ENCODE peak calls at places on chromosome 7, in nine cellular contexts. K, B, P, F, E, T, S, Q and U are unnamed samples.

GRCh38 chr7:112449353-112449752 is 907 bp upstream of the IFRD1 start:
- DNase-seq in K (no peak), B (peak; percentile 48), P (no peak), F (peak; percentile 32), E (no peak), T (no peak), S (no peak), Q (peak; percentile 55), U (peak; percentile 32)

GRCh38 chr7:78296689-78297371 is 498.3 kb downstream of the PHTF2 start:
- DNase-seq in K (no peak), B (no peak), P (no peak), F (no peak), E (no peak), T (no peak), S (no peak), Q (peak; percentile 13), U (no peak)

GRCh38 chr7:22488643-22489462 is 11.1 kb downstream of the STEAP1B start:
- DNase-seq in K (peak; percentile 33), B (peak; percentile 76), P (peak; percentile 79), F (no peak), E (peak; percentile 37), T (peak; percentile 72), S (peak; percentile 54), Q (peak; percentile 74), U (peak; percentile 27)

GRCh38 chr7:117873056-117873932 is at the start of gene CTTNBP2:
- DNase-seq in K (peak; percentile 63), B (peak; percentile 31), P (peak; percentile 89), F (no peak), E (no peak), T (peak; percentile 60), S (peak; percentile 45), Q (peak; percentile 47), U (peak; percentile 57)

GRCh38 chr7:144606231-144606630 is 202.7 kb upstream of the NOBOX start:
- DNase-seq in K (no peak), B (no peak), P (no peak), F (no peak), E (no peak), T (no peak), S (no peak), Q (no peak), U (no peak)

GRCh38 chr7:82625377-82625776 is 181.8 kb upstream of the CACNA2D1 start:
- DNase-seq in K (no peak), B (no peak), P (no peak), F (no peak), E (no peak), T (no peak), S (no peak), Q (no peak), U (no peak)

GRCh38 chr7:114783413-114783812 is 138.5 kb upstream of the MDFIC start:
- DNase-seq in K (no peak), B (no peak), P (no peak), F (no peak), E (no peak), T (no peak), S (no peak), Q (no peak), U (no peak)

GRCh38 chr7:75662579-75663301 is 76.0 kb downstream of the HIP1 start:
- DNase-seq in K (no peak), B (no peak), P (no peak), F (no peak), E (peak; percentile 66), T (no peak), S (no peak), Q (peak; percentile 38), U (no peak)

GRCh38 chr7:80884511-80885195 is 34.2 kb downstream of the SEMA3C start:
- DNase-seq in K (no peak), B (no peak), P (no peak), F (no peak), E (no peak), T (peak; percentile 51), S (no peak), Q (no peak), U (no peak)

GRCh38 chr7:121544726-121545125 is 148.6 kb upstream of the FAM3C start:
- DNase-seq in K (no peak), B (no peak), P (no peak), F (no peak), E (no peak), T (peak; percentile 88), S (no peak), Q (no peak), U (peak; percentile 4)

GRCh38 chr7:9324513-9324912 is 891.1 kb downstream of the NXPH1 start:
- DNase-seq in K (no peak), B (no peak), P (no peak), F (no peak), E (no peak), T (no peak), S (no peak), Q (no peak), U (no peak)

DNA sequence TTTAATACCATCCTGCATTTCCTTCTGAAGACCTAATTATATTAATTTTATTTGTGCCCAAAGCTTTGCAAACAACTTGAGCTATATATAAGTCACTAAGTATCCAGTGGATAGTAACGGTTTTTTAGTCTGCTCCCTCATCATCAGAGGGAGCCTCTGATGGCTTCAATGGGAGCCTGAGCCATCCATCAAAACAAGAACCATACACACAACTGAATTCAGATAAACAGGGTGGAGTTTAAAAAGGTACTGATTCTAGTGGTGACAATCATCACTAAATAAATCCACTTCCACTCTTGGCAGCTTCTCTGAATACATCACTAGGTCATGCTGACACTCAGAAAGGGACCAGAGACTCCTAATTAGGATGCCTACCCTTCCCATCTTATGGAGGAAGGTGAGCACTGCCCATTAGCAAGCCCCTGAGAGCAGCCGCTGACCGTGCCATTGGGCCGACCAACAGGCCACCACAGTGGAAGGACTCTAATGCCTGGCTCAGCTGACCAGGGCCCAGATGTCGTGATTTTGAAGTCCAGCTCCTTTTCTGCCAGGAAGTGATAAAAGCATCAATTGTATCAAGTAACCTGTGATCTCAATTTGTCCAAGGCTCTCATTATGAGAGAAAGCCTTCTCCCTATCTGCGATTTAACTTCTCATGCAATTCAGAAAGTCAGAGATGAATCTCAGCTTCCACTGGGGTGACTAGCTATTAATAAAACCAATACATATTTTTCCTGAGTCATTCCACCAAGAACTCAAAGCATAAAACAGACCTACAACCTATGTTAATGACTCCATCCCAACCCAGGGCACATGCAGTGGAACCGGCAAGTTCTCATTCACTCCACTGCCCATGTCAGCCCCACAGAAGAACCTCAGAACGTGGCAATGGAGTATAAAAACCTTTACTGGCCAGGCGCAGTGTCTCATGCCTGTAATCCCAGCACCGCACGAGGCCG is 13.1 kb downstream of the VOPP1 start:
- DNase-seq in K (no peak), B (no peak), P (no peak), F (no peak), E (no peak), T (no peak), S (no peak), Q (no peak), U (no peak)
- H3K4me3 ChIP-seq in K (no peak overlapping the region), B (no peak overlapping the region), P (no peak overlapping the region), F (no peak overlapping the region), E (peak overlapping the region; percentile 1), T (no peak overlapping the region), S (no peak overlapping the region), Q (no peak overlapping the region), U (no peak overlapping the region)

GRCh38 chr7:157990878-157991250 is 596.8 kb downstream of the PTPRN2 start:
- DNase-seq in K (no peak), B (no peak), P (no peak), F (no peak), E (no peak), T (no peak), S (no peak), Q (no peak), U (no peak)

GRCh38 chr7:157991761-157992160 is 595.9 kb downstream of the PTPRN2 start:
- DNase-seq in K (no peak), B (no peak), P (no peak), F (no peak), E (no peak), T (no peak), S (no peak), Q (no peak), U (no peak)

GRCh38 chr7:157989611-157990010 is 598.0 kb downstream of the PTPRN2 start:
- DNase-seq in K (no peak), B (no peak), P (no peak), F (no peak), E (no peak), T (no peak), S (no peak), Q (no peak), U (no peak)

GRCh38 chr7:157991351-157991750 is 596.3 kb downstream of the PTPRN2 start:
- DNase-seq in K (no peak), B (no peak), P (no peak), F (no peak), E (no peak), T (no peak), S (no peak), Q (peak; percentile 18), U (no peak)

DNA sequence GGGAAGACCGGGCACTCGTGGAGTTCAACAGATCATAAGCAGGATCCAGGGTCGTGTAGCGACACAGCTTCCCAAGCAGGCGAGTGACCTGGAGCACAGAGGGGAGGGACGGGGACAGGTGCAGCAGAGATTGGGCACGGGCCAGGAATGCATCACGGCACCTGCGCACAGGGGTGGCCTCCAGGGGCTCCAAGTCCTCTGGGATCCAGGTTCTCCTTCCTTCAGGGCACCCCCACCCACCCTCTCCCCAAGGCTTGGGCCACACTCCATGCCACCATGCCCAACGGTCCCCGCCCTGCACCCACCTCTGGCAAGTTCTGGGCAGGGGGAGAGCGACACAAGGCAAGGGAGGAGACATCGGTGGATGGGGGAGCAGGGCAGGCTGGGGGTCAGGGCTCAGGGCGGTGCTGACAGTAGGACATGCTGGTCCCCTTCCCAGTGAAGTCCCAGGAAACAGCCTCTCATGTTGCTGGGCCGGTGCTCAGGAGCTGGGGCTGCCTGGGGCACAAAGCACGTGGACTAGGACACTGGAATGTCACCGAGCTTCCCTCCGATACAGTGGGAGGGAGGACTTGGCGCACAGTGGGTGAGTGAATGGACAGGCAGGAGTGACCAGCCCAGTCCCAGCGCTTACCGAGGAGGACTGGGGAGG is 597.3 kb downstream of the PTPRN2 start:
- DNase-seq in K (no peak), B (no peak), P (no peak), F (no peak), E (no peak), T (no peak), S (no peak), Q (no peak), U (no peak)
- H3K9me3 ChIP-seq in K (no peaks in the 10 kb centered on the region), B (no peaks in the 10 kb centered on the region), P (no peaks in the 10 kb centered on the region), F (no peaks in the 10 kb centered on the region), E (no peaks in the 10 kb centered on the region), T (no peaks in the 10 kb centered on the region), S (no peaks in the 10 kb centered on the region), Q (no peaks in the 10 kb centered on the region), U (no peaks in the 10 kb centered on the region)

DNA sequence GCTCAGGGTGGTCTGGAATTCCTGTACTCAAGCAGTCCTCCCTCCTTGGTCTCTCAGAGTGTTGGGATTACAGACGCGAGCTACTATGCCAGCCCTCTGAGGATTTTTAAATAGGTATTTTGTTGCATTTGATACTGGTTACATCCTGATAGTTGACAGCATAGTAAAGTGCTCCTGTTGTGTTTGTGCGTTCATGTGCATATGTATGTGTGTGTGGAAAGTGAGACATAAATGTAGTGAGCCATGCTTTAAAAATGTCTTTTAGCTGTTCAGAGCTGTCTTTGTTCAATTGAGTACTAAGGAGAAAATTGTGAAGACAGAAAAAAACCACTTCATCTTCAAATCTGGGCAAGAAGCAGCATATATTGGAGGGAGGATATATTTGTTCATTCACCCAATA is 27.8 kb downstream of the ZNRF2 start:
- DNase-seq in K (no peak), B (no peak), P (no peak), F (no peak), E (no peak), T (no peak), S (no peak), Q (no peak), U (no peak)
- H3K27me3 ChIP-seq in K (no peaks in the 10 kb centered on the region), B (no peaks in the 10 kb centered on the region), P (no peaks in the 10 kb centered on the region), F (no peaks in the 10 kb centered on the region), E (no peaks in the 10 kb centered on the region), T (no peaks in the 10 kb centered on the region), S (no peaks in the 10 kb centered on the region), Q (no peaks in the 10 kb centered on the region), U (no peaks in the 10 kb centered on the region)

GRCh38 chr7:104814126-104814525 is 199.9 kb upstream of the KMT2E start:
- DNase-seq in K (no peak), B (no peak), P (no peak), F (no peak), E (no peak), T (no peak), S (no peak), Q (no peak), U (no peak)
- H3K4me3 ChIP-seq in K (no peak overlapping the region), B (no peak overlapping the region), P (no peak overlapping the region), F (no peak overlapping the region), E (no peak overlapping the region), T (no peak overlapping the region), S (no peak overlapping the region), Q (no peak overlapping the region), U (no peak overlapping the region)